ENCODE peak calls at places on chromosomes 5 and 9, in four cellular contexts. R is IMR-90, M is keratinocyte, F is K562. D is an unnamed sample. For H3K9me1, the result is how much of the 10 kb centered on the place peaks cover.

GRCh38 chr5:93076566-93076965 is 504.5 kb downstream of the NR2F1-AS1 start:
- DNase-seq in M (no peak), R (no peak), F (no peak), D (no peak)

GRCh38 chr5:55104036-55104767 is 1.8 kb downstream of the GZMA start:
- DNase-seq in F (no peak), R (no peak), M (no peak), D (no peak)

GRCh38 chr9:34826999-34827538 is 117.1 kb upstream of the CCL21 start:
- DNase-seq in F (no peak), M (no peak), R (no peak), D (no peak)

GRCh38 chr5:128774605-128775004 is 190.7 kb upstream of the SLC27A6 start:
- DNase-seq in M (no peak), F (no peak), R (peak), D (no peak)

GRCh38 chr5:179301796-179302195 is 43.5 kb downstream of the ADAMTS2 start:
- DNase-seq in R (no peak), F (no peak), M (no peak), D (no peak)

GRCh38 chr5:97338729-97339128 is 155.7 kb upstream of the RIOK2 start:
- DNase-seq in M (no peak), F (no peak), R (peak), D (no peak)

GRCh38 chr5:154520861-154521453 is 42.9 kb upstream of the HAND1 start:
- DNase-seq in R (no peak), F (peak), M (peak), D (peak)

GRCh38 chr9:77215874-77216273 is 38.5 kb downstream of the VPS13A start:
- DNase-seq in M (no peak), R (peak), F (peak), D (peak)

GRCh38 chr5:146395233-146395632 is 51.9 kb upstream of the TCERG1 start:
- DNase-seq in F (no peak), R (no peak), M (no peak), D (no peak)
- H3K9ac ChIP-seq in F (no peak), R (no peak), M (no peak), D (no peak)

DNA sequence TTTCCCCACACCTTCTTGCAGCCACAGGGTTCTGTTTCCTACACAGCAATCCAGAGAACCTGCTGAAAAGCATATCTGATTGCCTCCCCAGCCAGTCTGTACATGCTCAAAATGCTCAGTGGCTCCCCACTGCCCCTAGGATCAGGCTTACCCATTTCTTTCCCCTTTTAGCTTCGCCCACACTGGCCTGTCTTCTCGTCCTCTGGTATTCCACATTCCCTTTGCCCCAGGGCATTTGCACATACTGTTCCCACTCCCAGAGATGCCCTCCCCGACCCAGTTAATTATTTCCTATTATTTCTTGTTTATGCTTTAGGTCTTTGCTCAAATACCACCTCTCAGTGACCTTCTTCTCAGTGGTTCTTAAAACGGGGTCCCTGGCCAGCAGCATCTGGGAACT is 6.7 kb upstream of the TSPAN17 start:
- DNase-seq in F (no peak), R (no peak), M (no peak), D (no peak)
- H3K9me1 ChIP-seq in F (under half), R (under half), M (under half), D (under half)

GRCh38 chr5:10801931-10802674 is 41.1 kb upstream of the DAP start:
- DNase-seq in M (no peak), R (no peak), F (no peak), D (peak)
- H3K9ac ChIP-seq in M (no peak), R (no peak), F (no peak), D (no peak)

DNA sequence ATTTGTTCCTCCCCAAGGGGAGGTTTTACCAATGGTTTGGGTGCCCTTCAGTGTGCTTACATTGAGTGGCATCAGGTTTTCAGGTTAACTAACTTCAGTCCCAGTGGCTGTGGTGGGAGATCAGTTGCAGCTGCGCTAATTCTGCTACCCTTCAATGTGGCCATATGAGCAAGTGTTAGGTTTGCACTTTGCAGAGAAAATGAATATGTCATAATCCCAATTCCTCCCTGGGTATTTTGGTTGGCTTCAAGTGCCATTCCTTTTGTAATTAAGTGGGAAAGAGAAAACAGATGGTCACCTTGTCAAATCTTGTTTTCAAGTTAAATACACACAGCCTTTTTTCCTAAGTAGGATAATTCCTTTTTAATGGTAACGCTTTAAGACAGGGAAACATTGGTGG is 236.2 kb downstream of the TLE4 start:
- DNase-seq in R (no peak), M (no peak), F (no peak), D (no peak)
- H3K9me1 ChIP-seq in R (under half), M (under half), F (under half), D (under half)

GRCh38 chr9:27572036-27572435 is 1.2 kb downstream of the C9orf72 start:
- DNase-seq in M (no peak), R (no peak), F (no peak), D (no peak)
- H3K9ac ChIP-seq in M (no peak), R (no peak), F (no peak), D (no peak)

GRCh38 chr5:121088341-121088740 is 624.2 kb downstream of the PRR16 start:
- DNase-seq in F (no peak), M (no peak), R (no peak), D (no peak)

GRCh38 chr5:121087560-121087959 is 623.5 kb downstream of the PRR16 start:
- DNase-seq in M (no peak), F (no peak), R (no peak), D (no peak)

GRCh38 chr5:121086671-121087070 is 622.6 kb downstream of the PRR16 start:
- DNase-seq in F (no peak), R (no peak), M (no peak), D (no peak)

GRCh38 chr5:121090822-121091221 is 626.7 kb downstream of the PRR16 start:
- DNase-seq in F (no peak), M (no peak), R (peak), D (no peak)
- H3K9me1 ChIP-seq in F (under half), M (under half), R (under half), D (under half)

DNA sequence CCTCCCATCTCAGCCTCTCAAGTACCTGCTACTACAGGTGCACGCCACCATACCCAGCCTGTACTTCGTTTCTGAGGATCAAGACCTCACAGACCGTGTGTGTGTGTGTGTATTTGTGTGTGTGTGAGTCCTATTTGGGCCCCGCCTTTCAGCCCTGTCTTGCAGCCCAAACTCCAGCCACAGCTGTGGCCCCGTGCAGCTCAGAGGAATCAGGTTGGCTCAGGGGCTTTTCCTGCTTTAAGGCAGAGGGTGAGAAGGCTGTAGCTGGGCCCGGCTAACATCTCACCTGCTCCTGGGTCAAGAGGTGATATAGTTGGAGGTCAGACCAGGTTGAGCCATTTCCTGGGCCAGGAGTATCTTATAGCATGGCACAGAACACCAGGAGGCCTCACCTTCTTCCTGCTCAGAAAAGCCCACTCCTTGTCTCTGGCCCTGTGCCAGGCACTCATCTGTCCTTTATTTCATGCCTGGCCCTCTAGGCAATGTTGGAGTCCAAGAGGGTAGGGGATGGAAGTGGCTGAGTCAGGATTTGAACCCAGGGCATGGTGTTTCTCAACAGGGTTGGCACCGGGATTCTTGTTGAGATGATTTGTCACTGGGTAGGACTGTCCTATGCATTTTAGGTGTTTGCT is 1.6 kb upstream of the PHYKPL start:
- DNase-seq in M (no peak), R (no peak), F (no peak), D (no peak)
- H3K9ac ChIP-seq in M (no peak), R (no peak), F (peak), D (no peak)

DNA sequence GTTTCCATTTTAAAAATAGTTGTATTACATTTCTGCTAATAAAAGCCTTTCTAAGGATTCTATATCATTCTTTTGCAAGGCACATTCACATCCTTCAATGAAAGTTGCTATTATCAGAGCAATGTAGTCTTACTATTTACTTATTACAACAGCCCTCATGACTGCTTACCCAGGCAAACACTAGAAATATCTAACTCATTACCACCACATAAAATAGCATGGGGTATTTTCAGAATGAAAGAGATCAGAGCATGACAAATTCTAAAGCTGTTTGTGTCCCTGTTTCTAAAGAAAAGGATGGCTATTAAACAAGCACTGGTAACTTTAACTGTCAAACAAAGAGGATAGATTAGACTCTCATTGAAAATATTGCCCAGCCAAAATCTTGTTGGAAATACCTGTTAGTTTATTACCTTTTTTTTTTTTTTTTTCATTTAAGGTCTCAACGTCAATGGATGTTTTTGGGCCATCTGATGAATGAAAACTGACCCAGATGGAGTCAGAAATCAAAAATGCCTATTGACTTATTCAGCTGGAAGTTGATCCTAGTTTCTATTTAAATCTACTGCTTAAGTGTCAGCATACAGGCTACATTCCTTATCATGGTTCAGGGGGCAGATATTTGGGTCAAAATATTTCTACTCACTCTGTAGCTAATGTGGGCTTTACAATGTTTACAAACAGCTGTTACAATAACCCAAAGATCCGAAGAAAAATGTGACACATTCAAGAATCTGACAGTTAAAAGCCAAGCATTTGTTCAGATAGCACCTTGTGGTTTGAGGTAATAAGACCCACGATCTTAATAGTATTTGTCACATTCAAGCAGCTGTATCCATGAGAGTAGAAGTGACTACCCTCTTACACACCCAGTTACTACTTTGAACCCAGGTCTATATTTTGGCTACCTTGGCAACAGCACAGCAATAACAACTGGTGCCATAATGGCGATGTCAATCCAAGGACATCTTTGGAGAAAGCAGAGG is 554.8 kb upstream of the MEF2C start:
- DNase-seq in R (no peak), M (no peak), F (no peak), D (no peak)
- H3K9me1 ChIP-seq in R (under half), M (under half), F (under half), D (under half)

DNA sequence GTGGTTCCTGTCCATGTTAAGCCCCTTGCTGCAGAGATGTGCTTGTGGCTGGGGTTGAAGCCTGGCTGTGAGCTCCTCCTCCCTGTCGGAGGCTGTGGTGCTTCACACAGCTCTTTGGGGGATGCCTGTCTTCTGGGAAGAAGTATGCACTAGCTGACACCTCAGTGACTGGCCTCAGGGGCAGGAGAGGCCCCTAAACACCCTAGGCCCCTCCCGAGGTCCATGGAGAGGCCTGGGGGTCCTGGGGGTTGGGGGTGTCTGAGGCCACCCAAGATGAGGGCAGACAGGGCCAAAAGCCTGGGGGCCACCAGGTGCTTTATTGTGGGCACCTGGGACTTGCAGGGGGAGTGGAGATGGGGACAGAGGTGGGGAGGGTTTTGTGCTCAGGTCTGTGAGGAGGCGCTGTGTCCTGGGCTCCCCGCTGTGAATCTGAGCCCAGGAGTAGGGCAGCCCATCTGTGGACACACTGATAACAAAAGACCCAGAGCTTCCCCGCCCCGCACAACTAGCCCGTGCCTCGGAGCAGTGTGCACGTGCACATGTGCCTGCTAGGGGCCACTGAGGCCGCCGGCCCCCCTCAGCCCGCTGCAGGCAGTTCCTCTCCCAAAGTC is 92.0 kb downstream of the PHF2 start:
- DNase-seq in R (no peak), M (no peak), F (peak), D (no peak)
- H3K9ac ChIP-seq in R (no peak), M (no peak), F (no peak), D (no peak)

DNA sequence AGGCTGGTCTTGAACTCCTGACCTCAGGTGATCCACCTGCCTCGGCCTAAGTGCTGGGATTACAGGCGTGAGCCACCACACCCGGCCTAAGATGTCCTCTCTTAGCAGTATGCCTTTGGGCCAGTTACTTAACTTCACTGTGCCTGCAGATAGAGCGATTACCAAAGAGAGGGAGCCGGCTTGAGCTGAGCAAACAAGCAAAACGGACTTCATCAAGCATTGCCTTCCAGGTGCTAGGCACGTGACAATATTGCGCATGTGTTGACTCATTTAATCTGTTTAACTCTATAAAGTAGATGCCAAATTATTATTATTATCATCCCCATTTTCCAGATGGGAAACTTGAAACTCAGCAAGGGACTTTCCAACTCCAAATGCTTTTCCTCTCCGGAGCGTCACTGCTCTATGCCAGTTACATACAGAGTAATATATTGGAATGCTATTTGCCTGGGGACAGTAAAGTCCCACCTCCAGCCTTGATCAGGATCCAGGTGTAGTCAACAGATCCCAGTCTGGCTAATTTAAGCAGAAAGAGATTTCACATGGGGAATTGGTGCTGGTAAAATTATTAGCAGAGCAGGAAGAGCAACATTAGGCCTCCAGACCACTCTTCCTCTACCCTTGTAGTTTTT is 5.6 kb upstream of the C9orf152 start:
- DNase-seq in R (no peak), F (no peak), M (peak), D (no peak)
- H3K9me1 ChIP-seq in R (under half), F (under half), M (under half), D (under half)

D was measured in endothelial cell of umbilical vein.